ENCODE peak calls at places on chromosomes 2 and 18, in seven cellular contexts. E is stomach; T is lower lobe of right lung; Q is heart right ventricle; U is right cardiac atrium; G is CD8-positive, alpha-beta T cell; Y is Caco-2. F is an unnamed sample. For H3K4me1 and H3K27me3, the result is how much of the 10 kb centered on the place peaks cover.

GRCh38 chr2:203191958-203192357 is 46.9 kb upstream of the CYP20A1 start:
- DNase-seq in Y (no peak), E (no peak), U (no peak), G (no peak), Q (no peak), T (no peak), F (no peak)

GRCh38 chr2:63658176-63658968 is 69.6 kb downstream of the MDH1 start:
- DNase-seq in U (no peak), G (no peak), Y (no peak), E (no peak), T (no peak), Q (no peak), F (no peak)

GRCh38 chr2:157150747-157151146 is 106.8 kb upstream of the GALNT5 start:
- DNase-seq in G (no peak), Y (no peak), U (no peak), T (no peak), Q (no peak), E (no peak), F (no peak)

GRCh38 chr18:23684515-23685197 is 4.6 kb upstream of the LAMA3 start:
- DNase-seq in G (no peak), Q (no peak), E (no peak), T (no peak), Y (peak), U (no peak), F (no peak)

GRCh38 chr2:178397002-178397605 is 53.9 kb downstream of the PRKRA start:
- DNase-seq in G (no peak), E (no peak), U (no peak), Y (peak), T (no peak), Q (peak), F (no peak)

GRCh38 chr18:32470136-32470712 is 458 bp downstream of the GAREM1 start:
- DNase-seq in T (peak), Q (peak), E (peak), U (peak), Y (peak), G (no peak), F (peak)

GRCh38 chr2:7672027-7672684 is 754.9 kb downstream of the RNF144A start:
- DNase-seq in E (peak), T (peak), U (no peak), Y (peak), Q (no peak), G (peak), F (peak)

GRCh38 chr2:236824836-236825235 is 255.2 kb downstream of the ACKR3 start:
- DNase-seq in Y (peak), T (peak), Q (no peak), G (no peak), U (no peak), E (peak), F (no peak)

GRCh38 chr2:124286089-124286783 is 261.1 kb downstream of the CNTNAP5 start:
- DNase-seq in Q (no peak), Y (no peak), U (no peak), T (no peak), E (no peak), G (no peak), F (no peak)

GRCh38 chr2:153432381-153432780 is 46.2 kb downstream of the RPRM start:
- DNase-seq in G (no peak), Y (no peak), T (no peak), E (no peak), Q (no peak), U (no peak), F (no peak)

GRCh38 chr2:168118733-168119518 is 128.5 kb downstream of the STK39 start:
- DNase-seq in Y (peak), E (no peak), U (no peak), G (no peak), Q (peak), T (no peak), F (peak)

GRCh38 chr2:190277234-190278112 is 42.2 kb downstream of the HIBCH start:
- DNase-seq in U (no peak), E (no peak), G (no peak), T (no peak), Q (no peak), Y (peak), F (peak)

GRCh38 chr2:173149491-173149890 is 73.8 kb downstream of the MAP3K20 start:
- DNase-seq in U (no peak), Q (no peak), T (no peak), Y (no peak), E (no peak), G (peak), F (no peak)

GRCh38 chr2:54574860-54575247 is 118.7 kb downstream of the SPTBN1 start:
- DNase-seq in E (no peak), Q (no peak), T (no peak), U (no peak), G (no peak), Y (no peak), F (no peak)

GRCh38 chr2:191350826-191351225 is 105.6 kb downstream of the MYO1B start:
- DNase-seq in G (no peak), E (no peak), Y (no peak), T (no peak), Q (no peak), U (no peak), F (no peak)

GRCh38 chr2:46706264-46706983 is 209.2 kb downstream of the MCFD2 start:
- DNase-seq in T (no peak), G (no peak), Q (no peak), U (no peak), E (no peak), Y (no peak), F (peak)

GRCh38 chr2:211157856-211158463 is 601.6 kb downstream of the CPS1 start:
- DNase-seq in T (peak), E (peak), G (peak), Q (peak), U (peak), Y (peak), F (peak)

GRCh38 chr2:31675485-31675901 is 94.8 kb upstream of the SRD5A2 start:
- DNase-seq in U (no peak), E (peak), T (no peak), G (no peak), Q (no peak), Y (peak), F (peak)

GRCh38 chr2:15825276-15826060 is 114.9 kb upstream of the MYCN start:
- DNase-seq in U (no peak), G (no peak), Y (no peak), Q (no peak), E (no peak), T (no peak), F (no peak)

GRCh38 chr2:218952160-218952559 is 7.3 kb upstream of the CDK5R2 start:
- DNase-seq in Q (no peak), U (no peak), E (no peak), G (no peak), T (no peak), Y (no peak), F (no peak)

GRCh38 chr2:109089602-109090300 is 39.3 kb upstream of the SH3RF3 start:
- DNase-seq in Y (no peak), Q (no peak), U (no peak), T (no peak), G (no peak), E (no peak), F (no peak)

GRCh38 chr2:65064728-65065552 is 8.7 kb downstream of the CEP68 start:
- DNase-seq in Y (peak), U (peak), Q (peak), G (no peak), E (peak), T (peak), F (peak)
- H3K4me1 ChIP-seq in Y (under half), U (under half), Q (half or more), G (under half), E (half or more), T (half or more), F (under half)

GRCh38 chr2:27134781-27135470 is 490 bp upstream of the PREB start:
- DNase-seq in Q (no peak), G (no peak), E (no peak), U (no peak), Y (no peak), T (no peak), F (no peak)
- H3K4me3 ChIP-seq in Q (peak), G (peak), E (peak), U (no peak), Y (peak), T (peak), F (peak)

DNA sequence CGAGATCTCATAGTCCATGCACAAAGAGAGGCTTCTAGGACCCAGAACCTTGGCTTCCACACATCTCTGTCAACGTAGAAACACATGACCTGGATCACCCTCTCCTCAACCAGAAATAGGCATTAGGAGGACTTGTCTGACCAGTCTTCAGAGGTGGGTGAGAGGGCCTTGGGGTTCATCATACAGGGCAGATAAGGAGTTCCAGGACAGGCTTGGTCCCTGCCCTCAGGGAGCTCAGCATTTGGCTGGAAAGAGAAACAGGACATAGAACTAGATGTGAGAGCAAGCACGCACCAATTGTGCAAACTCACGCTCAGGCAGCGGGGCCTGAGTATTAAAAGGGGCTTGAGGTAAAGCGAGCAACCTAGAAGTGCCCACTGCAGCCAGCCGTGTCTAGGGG is 28.6 kb upstream of the NOTO start:
- DNase-seq in Y (no peak), E (no peak), T (no peak), Q (no peak), U (no peak), G (no peak), F (no peak)
- H3K27me3 ChIP-seq in Y (under half), E (under half), T (under half), Q (under half), U (under half), G (under half), F (under half)

GRCh38 chr2:14750433-14750832 is 117.9 kb downstream of the LRATD1 start:
- DNase-seq in T (no peak), E (no peak), Q (no peak), G (no peak), U (no peak), Y (no peak), F (no peak)
- H3K4me1 ChIP-seq in T (under half), E (under half), Q (under half), G (under half), U (under half), Y (under half), F (under half)

DNA sequence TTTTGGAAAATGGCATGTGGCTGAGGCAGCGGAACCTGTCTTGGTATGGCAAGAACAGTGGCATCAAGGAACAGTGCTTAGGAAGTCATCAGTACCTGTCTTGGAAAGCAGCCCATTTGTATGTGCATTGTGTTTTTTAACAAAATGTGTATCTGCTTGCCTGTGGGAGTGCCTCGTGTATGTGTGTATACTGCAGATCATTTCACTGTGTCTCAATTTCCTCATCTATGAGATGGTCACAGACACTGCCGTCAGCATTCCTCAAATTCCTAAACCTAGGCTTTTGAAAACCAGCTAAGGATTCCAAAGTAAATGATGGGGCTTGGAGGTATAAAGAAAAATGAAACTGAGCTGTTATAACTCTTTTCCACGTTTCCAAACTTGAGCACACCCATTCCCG is 441.3 kb downstream of the RND3 start:
- DNase-seq in E (no peak), Y (no peak), Q (no peak), U (no peak), T (no peak), G (no peak), F (no peak)
- H3K4me3 ChIP-seq in E (no peak), Y (no peak), Q (no peak), U (no peak), T (no peak), G (no peak), F (no peak)

DNA sequence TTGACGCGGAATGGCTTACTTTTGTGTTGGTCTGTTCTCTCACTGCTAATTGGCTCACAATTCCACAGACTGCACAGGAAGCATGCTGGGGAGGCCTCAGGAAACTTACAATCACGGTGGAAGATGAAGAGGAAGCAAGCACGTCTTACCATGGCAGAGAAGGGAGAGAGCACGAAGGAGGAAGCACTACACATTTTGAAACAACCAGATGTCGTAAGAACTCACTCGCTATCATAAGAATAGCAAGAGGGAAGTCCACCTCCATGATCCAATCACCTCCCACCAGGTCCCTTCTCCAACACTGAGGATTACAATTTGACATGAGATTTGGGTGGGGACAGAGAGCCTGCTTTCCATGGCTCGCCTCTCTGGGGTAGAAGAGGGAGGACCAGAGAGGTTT is 106.2 kb downstream of the KCNF1 start:
- DNase-seq in E (no peak), Q (no peak), G (no peak), T (no peak), Y (no peak), U (no peak), F (no peak)
- H3K27me3 ChIP-seq in E (under half), Q (under half), G (under half), T (under half), Y (under half), U (under half), F (under half)

DNA sequence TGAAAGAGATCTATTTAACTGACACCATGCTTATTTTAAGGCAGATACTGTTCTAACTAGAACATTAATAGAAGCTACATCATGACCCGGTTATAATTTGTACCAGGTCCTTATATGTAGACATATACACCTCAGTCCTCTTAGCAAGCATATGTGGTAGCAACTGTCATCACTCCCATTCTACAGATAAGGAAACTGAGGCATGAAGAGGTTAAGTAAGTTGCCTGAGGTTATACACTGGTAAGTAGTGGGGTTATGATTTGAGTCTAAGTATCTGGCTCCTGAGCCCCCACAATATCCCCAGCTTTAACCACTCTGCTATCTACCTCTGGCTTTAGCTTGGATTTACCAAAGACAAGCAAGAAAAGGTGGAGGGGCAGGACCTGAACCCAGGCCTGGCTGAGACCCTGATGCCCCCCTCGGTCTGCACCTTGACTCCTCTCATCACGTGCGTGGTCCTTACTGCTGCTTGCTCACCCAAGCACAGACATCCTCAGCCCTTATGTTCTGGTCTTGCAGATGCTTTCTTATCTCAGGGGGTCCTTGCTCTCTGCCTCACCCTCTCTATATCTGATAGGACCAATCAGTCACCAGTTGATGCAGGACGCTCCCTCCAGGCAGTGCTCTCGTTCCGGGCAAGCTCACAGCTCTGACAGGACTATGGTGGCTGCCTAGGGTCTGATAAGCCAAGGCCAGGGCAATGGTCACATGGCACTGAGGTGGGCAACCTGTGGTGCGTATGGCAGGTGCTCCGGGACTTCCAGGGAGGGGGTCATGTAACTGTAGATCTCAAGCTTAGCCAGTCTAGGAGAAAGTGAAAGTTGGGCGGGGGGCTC is 4.0 kb downstream of the DYSF start:
- DNase-seq in Y (no peak), Q (no peak), U (no peak), E (no peak), T (no peak), G (no peak), F (no peak)
- H3K4me1 ChIP-seq in Y (under half), Q (half or more), U (under half), E (half or more), T (under half), G (under half), F (under half)